ENCODE peak calls at places on chromosomes 1 and 21, in six cellular contexts. C, B, W, G, X and I are unnamed samples.
A peak's percentile ranks its signal among the peaks of the same experiment; 100 is the strongest.

GRCh38 chr1:67559222-67559700 is 125.7 kb upstream of the GADD45A start:
- DNase-seq in C (no peak), B (peak; percentile 75), W (no peak), G (peak; percentile 88), X (no peak), I (no peak)

GRCh38 chr1:80008934-80009333 is 1002.4 kb upstream of the ADGRL4 start:
- DNase-seq in C (no peak), B (no peak), W (no peak), G (no peak), X (no peak), I (no peak)

GRCh38 chr1:211536606-211537005 is 42.4 kb downstream of the SLC30A1 start:
- DNase-seq in C (no peak), B (no peak), W (no peak), G (no peak), X (no peak), I (no peak)

GRCh38 chr21:36803051-36803709 is 104.3 kb downstream of the SIM2 start:
- DNase-seq in C (no peak), B (no peak), W (no peak), G (no peak), X (no peak), I (no peak)

GRCh38 chr1:105398909-105399308 is 1649.2 kb downstream of the AMY1C start:
- DNase-seq in C (no peak), B (no peak), W (no peak), G (no peak), X (no peak), I (no peak)

GRCh38 chr1:62281922-62282555 is 37.2 kb downstream of the KANK4 start:
- DNase-seq in C (no peak), B (peak; percentile 15), W (no peak), G (no peak), X (no peak), I (no peak)

GRCh38 chr1:61253059-61253735 is 170.8 kb downstream of the NFIA start:
- DNase-seq in C (no peak), B (peak; percentile 13), W (peak; percentile 19), G (no peak), X (no peak), I (peak; percentile 14)

GRCh38 chr1:236532850-236533249 is 9.1 kb downstream of the LGALS8 start:
- DNase-seq in C (no peak), B (no peak), W (no peak), G (no peak), X (no peak), I (no peak)

GRCh38 chr1:23667411-23667810 is 24.2 kb upstream of the RPL11 start:
- DNase-seq in C (no peak), B (no peak), W (no peak), G (no peak), X (no peak), I (no peak)

GRCh38 chr1:40783001-40783905 is at the start of gene KCNQ4:
- DNase-seq in C (no peak), B (no peak), W (no peak), G (peak; percentile 90), X (peak; percentile 26), I (no peak)

GRCh38 chr1:214573386-214574358 is 22.3 kb upstream of the PTPN14 start:
- DNase-seq in C (no peak), B (no peak), W (no peak), G (no peak), X (no peak), I (no peak)

GRCh38 chr1:229272164-229273158 is 1.6 kb downstream of the RAB4A start:
- DNase-seq in C (no peak), B (no peak), W (no peak), G (no peak), X (no peak), I (no peak)

GRCh38 chr1:228364068-228364705 is 42.4 kb downstream of the TRIM11 start:
- DNase-seq in C (no peak), B (no peak), W (no peak), G (peak; percentile 68), X (no peak), I (no peak)

GRCh38 chr1:97920275-97920831 is 481 bp downstream of the DPYD start:
- DNase-seq in C (no peak), B (no peak), W (no peak), G (no peak), X (no peak), I (no peak)

GRCh38 chr21:26499475-26499874 is 73.6 kb downstream of the CYYR1 start:
- DNase-seq in C (no peak), B (no peak), W (no peak), G (no peak), X (no peak), I (no peak)

GRCh38 chr1:90707363-90707710 is 9.8 kb downstream of the BARHL2 start:
- DNase-seq in C (no peak), B (no peak), W (no peak), G (peak; percentile 83), X (peak; percentile 34), I (no peak)

GRCh38 chr1:205258313-205259176 is 30.8 kb downstream of the TMCC2 start:
- DNase-seq in C (no peak), B (no peak), W (no peak), G (no peak), X (no peak), I (no peak)

GRCh38 chr1:46364612-46365011 is 24.0 kb downstream of the NSUN4 start:
- DNase-seq in C (no peak), B (peak; percentile 60), W (peak; percentile 65), G (no peak), X (no peak), I (no peak)

GRCh38 chr21:38136201-38136600 is 120.6 kb upstream of the KCNJ15 start:
- DNase-seq in C (no peak), B (no peak), W (no peak), G (no peak), X (no peak), I (no peak)

GRCh38 chr1:82485591-82486369 is 685.0 kb downstream of the ADGRL2 start:
- DNase-seq in C (no peak), B (no peak), W (no peak), G (no peak), X (no peak), I (no peak)

GRCh38 chr1:201042663-201043461 is 19.3 kb upstream of the KIF21B start:
- DNase-seq in C (peak; percentile 57), B (peak; percentile 18), W (peak; percentile 14), G (peak; percentile 64), X (peak; percentile 76), I (peak; percentile 51)

GRCh38 chr1:85577421-85578320 is 2.9 kb upstream of the CCN1 start:
- DNase-seq in C (no peak), B (no peak), W (peak; percentile 61), G (peak; percentile 82), X (peak; percentile 23), I (no peak)

GRCh38 chr1:45304311-45305081 is 22.2 kb upstream of the HPDL start:
- DNase-seq in C (no peak), B (no peak), W (no peak), G (peak; percentile 77), X (peak; percentile 31), I (peak; percentile 23)

GRCh38 chr1:87913361-87913760 is 584.7 kb downstream of the LMO4 start:
- DNase-seq in C (no peak), B (no peak), W (no peak), G (no peak), X (no peak), I (no peak)

GRCh38 chr1:56958526-56958925 is 7.3 kb downstream of the C8B start:
- DNase-seq in C (no peak), B (no peak), W (no peak), G (no peak), X (no peak), I (no peak)

GRCh38 chr21:42530167-42530518 is 16.5 kb downstream of the SLC37A1 start:
- DNase-seq in C (no peak), B (no peak), W (no peak), G (no peak), X (peak; percentile 37), I (no peak)

GRCh38 chr1:232981161-232981560 is 30.8 kb downstream of the NTPCR start:
- DNase-seq in C (no peak), B (no peak), W (no peak), G (no peak), X (no peak), I (no peak)

GRCh38 chr1:239189998-239190512 is 196.3 kb upstream of the CHRM3 start:
- DNase-seq in C (no peak), B (no peak), W (no peak), G (no peak), X (no peak), I (no peak)

GRCh38 chr1:217067642-217068041 is 344.4 kb upstream of the ESRRG start:
- DNase-seq in C (no peak), B (no peak), W (no peak), G (no peak), X (no peak), I (no peak)

GRCh38 chr1:222583079-222583478 is 6.7 kb downstream of the TAF1A start:
- DNase-seq in C (no peak), B (no peak), W (no peak), G (no peak), X (no peak), I (no peak)

GRCh38 chr1:4794020-4794780 is 139.8 kb downstream of the AJAP1 start:
- DNase-seq in C (no peak), B (no peak), W (no peak), G (no peak), X (peak; percentile 10), I (no peak)

GRCh38 chr1:246591047-246591446 is 24.8 kb downstream of the CNST start:
- DNase-seq in C (no peak), B (no peak), W (no peak), G (no peak), X (no peak), I (no peak)

GRCh38 chr1:189429610-189430009 is 1048.1 kb downstream of the BRINP3 start:
- DNase-seq in C (no peak), B (no peak), W (no peak), G (no peak), X (no peak), I (no peak)

GRCh38 chr21:44972301-44972814 is 32.5 kb downstream of the SLX9 start:
- DNase-seq in C (no peak), B (no peak), W (no peak), G (no peak), X (no peak), I (no peak)

GRCh38 chr1:188689542-188689941 is 1788.1 kb downstream of the BRINP3 start:
- DNase-seq in C (no peak), B (no peak), W (no peak), G (no peak), X (no peak), I (no peak)

GRCh38 chr1:15153184-15153841 is at the start of gene TMEM51:
- DNase-seq in C (no peak), B (no peak), W (no peak), G (peak; percentile 91), X (peak; percentile 24), I (peak; percentile 30)